ENCODE peak calls at places on chromosomes 5 and 9, in five cellular contexts. E is K562, F is HepG2, H is IMR-90, U is A549. G is an unnamed sample.

GRCh38 chr9:3809724-3810123 is 283.9 kb upstream of the RFX3 start:
- DNase-seq in E (no peak), F (no peak), H (peak), U (no peak), G (no peak)

GRCh38 chr5:173671121-173671949 is 54.9 kb upstream of the BOD1 start:
- DNase-seq in E (peak), F (peak), H (no peak), U (no peak), G (no peak)

GRCh38 chr9:91166796-91167366 is 194.8 kb downstream of the AUH start:
- DNase-seq in E (no peak), F (no peak), H (peak), U (no peak), G (no peak)

GRCh38 chr9:90449213-90449925 is 193.3 kb downstream of the DIRAS2 start:
- DNase-seq in E (no peak), F (no peak), H (no peak), U (no peak), G (no peak)

GRCh38 chr9:16680965-16681658 is 189.4 kb downstream of the BNC2 start:
- DNase-seq in E (no peak), F (no peak), H (peak), U (no peak), G (no peak)

GRCh38 chr5:144583493-144584154 is 413.0 kb downstream of the KCTD16 start:
- DNase-seq in E (no peak), F (no peak), H (no peak), U (no peak), G (no peak)

GRCh38 chr9:27924502-27924901 is 351.2 kb upstream of the C9orf72 start:
- DNase-seq in E (no peak), F (no peak), H (no peak), U (no peak), G (no peak)

GRCh38 chr9:132631280-132631679 is 38.5 kb downstream of the DDX31 start:
- DNase-seq in E (no peak), F (no peak), H (peak), U (no peak), G (no peak)

GRCh38 chr9:123410281-123410910 is 54.4 kb downstream of the CRB2 start:
- DNase-seq in E (no peak), F (no peak), H (no peak), U (no peak), G (no peak)

GRCh38 chr5:160064979-160065619 is 54.2 kb downstream of the PWWP2A start:
- DNase-seq in E (no peak), F (no peak), H (no peak), U (no peak), G (no peak)

GRCh38 chr5:1732238-1732880 is 67.3 kb downstream of the MRPL36 start:
- DNase-seq in E (no peak), F (no peak), H (no peak), U (no peak), G (no peak)

GRCh38 chr9:112252194-112252593 is 77.1 kb upstream of the SUSD1 start:
- DNase-seq in E (no peak), F (no peak), H (no peak), U (no peak), G (no peak)

GRCh38 chr9:124818431-124819281 is 34.6 kb upstream of the WDR38 start:
- DNase-seq in E (peak), F (peak), H (peak), U (no peak), G (peak)

GRCh38 chr9:2116073-2116472 is 100.9 kb downstream of the SMARCA2 start:
- DNase-seq in E (peak), F (peak), H (no peak), U (peak), G (peak)

GRCh38 chr9:93815135-93815534 is 140.0 kb downstream of the BARX1 start:
- DNase-seq in E (no peak), F (no peak), H (no peak), U (no peak), G (no peak)

GRCh38 chr9:89696780-89697179 is 92.0 kb downstream of the GADD45G start:
- DNase-seq in E (no peak), F (no peak), H (no peak), U (no peak), G (no peak)

GRCh38 chr5:179568731-179569130 is 18.4 kb downstream of the RUFY1 start:
- DNase-seq in E (no peak), F (no peak), H (peak), U (no peak), G (no peak)

GRCh38 chr9:13113201-13113600 is 166.3 kb downstream of the MPDZ start:
- DNase-seq in E (no peak), F (no peak), H (peak), U (no peak), G (no peak)

GRCh38 chr9:4106081-4106491 is 193.8 kb downstream of the GLIS3 start:
- DNase-seq in E (no peak), F (peak), H (no peak), U (no peak), G (no peak)

GRCh38 chr5:126490167-126490937 is 67.1 kb downstream of the GRAMD2B start:
- DNase-seq in E (no peak), F (no peak), H (no peak), U (no peak), G (peak)

GRCh38 chr5:41406944-41407343 is 103.5 kb downstream of the PLCXD3 start:
- DNase-seq in E (no peak), F (peak), H (no peak), U (no peak), G (no peak)

GRCh38 chr9:6782981-6783380 is 25.2 kb downstream of the KDM4C start:
- DNase-seq in E (no peak), F (no peak), H (no peak), U (no peak), G (no peak)

GRCh38 chr9:96566401-96567202 is 53.0 kb downstream of the CDC14B start:
- DNase-seq in E (peak), F (peak), H (no peak), U (peak), G (peak)

GRCh38 chr5:54301215-54301614 is 9.2 kb downstream of the ARL15 start:
- DNase-seq in E (no peak), F (no peak), H (peak), U (no peak), G (no peak)

GRCh38 chr9:131530546-131530929 is 525 bp downstream of the UCK1 start:
- DNase-seq in E (peak), F (peak), H (peak), U (peak), G (peak)

GRCh38 chr5:60184599-60184998 is 291.1 kb upstream of the PDE4D start:
- DNase-seq in E (no peak), F (no peak), H (no peak), U (no peak), G (no peak)

GRCh38 chr9:136880651-136881050 is 5.7 kb upstream of the TRAF2 start:
- DNase-seq in E (peak), F (no peak), H (no peak), U (no peak), G (no peak)

GRCh38 chr9:2816476-2817141 is 27.3 kb downstream of the PUM3 start:
- DNase-seq in E (no peak), F (no peak), H (peak), U (no peak), G (no peak)

GRCh38 chr5:102792705-102793104 is 37.6 kb downstream of the PAM start:
- DNase-seq in E (peak), F (peak), H (no peak), U (peak), G (peak)

GRCh38 chr9:35616681-35617459 is 1.3 kb downstream of the CD72 start:
- DNase-seq in E (peak), F (no peak), H (peak), U (no peak), G (no peak)

GRCh38 chr9:92141144-92142129 is 26.2 kb upstream of the SPTLC1 start:
- DNase-seq in E (no peak), F (no peak), H (no peak), U (no peak), G (no peak)

GRCh38 chr9:86511614-86512360 is 157.6 kb upstream of the TUT7 start:
- DNase-seq in E (no peak), F (no peak), H (no peak), U (no peak), G (peak)

GRCh38 chr5:141476132-141476909 is 555 bp downstream of the PCDHGC3 start:
- DNase-seq in E (no peak), F (no peak), H (peak), U (peak), G (no peak)

GRCh38 chr5:83467315-83468044 is 4.1 kb upstream of the VCAN start:
- DNase-seq in E (no peak), F (no peak), H (peak), U (no peak), G (no peak)

GRCh38 chr5:88502179-88503064 is 233.8 kb upstream of the TMEM161B start:
- DNase-seq in E (no peak), F (no peak), H (no peak), U (no peak), G (no peak)

GRCh38 chr9:86405926-86406325 is 51.7 kb upstream of the TUT7 start:
- DNase-seq in E (no peak), F (peak), H (peak), U (peak), G (no peak)

GRCh38 chr9:91536211-91536691 is 112.6 kb upstream of the NFIL3 start:
- DNase-seq in E (no peak), F (peak), H (peak), U (peak), G (peak)

GRCh38 chr9:91555132-91555531 is 131.5 kb upstream of the NFIL3 start:
- DNase-seq in E (no peak), F (no peak), H (peak), U (no peak), G (no peak)

GRCh38 chr5:38305148-38305547 is 46.8 kb downstream of the EGFLAM start:
- DNase-seq in E (no peak), F (no peak), H (no peak), U (no peak), G (no peak)

GRCh38 chr9:20043035-20043434 is 254.2 kb upstream of the SLC24A2 start:
- DNase-seq in E (no peak), F (no peak), H (no peak), U (no peak), G (no peak)
- TF ChIP-seq BHLHE40 in E (no peak), F (no peak), H (no peak), U (no peak), G (no peak)

GRCh38 chr9:81499021-81499454 is 190.3 kb downstream of the TLE1 start:
- DNase-seq in E (no peak), F (no peak), H (peak), U (no peak), G (no peak)
- TF ChIP-seq BHLHE40 in E (no peak), F (no peak), H (no peak), U (no peak), G (no peak)

GRCh38 chr9:76617510-76618194 is 146.6 kb upstream of the PCA3 start:
- DNase-seq in E (no peak), F (no peak), H (no peak), U (no peak), G (no peak)

GRCh38 chr9:76616780-76617179 is 147.5 kb upstream of the PCA3 start:
- DNase-seq in E (no peak), F (no peak), H (no peak), U (no peak), G (no peak)

GRCh38 chr9:76619645-76620044 is 144.6 kb upstream of the PCA3 start:
- DNase-seq in E (no peak), F (no peak), H (no peak), U (no peak), G (no peak)

GRCh38 chr9:76620586-76620985 is 143.7 kb upstream of the PCA3 start:
- DNase-seq in E (no peak), F (no peak), H (no peak), U (no peak), G (no peak)

GRCh38 chr9:76618762-76619161 is 145.5 kb upstream of the PCA3 start:
- DNase-seq in E (no peak), F (no peak), H (peak), U (no peak), G (no peak)
- TF ChIP-seq BHLHE40 in E (no peak), F (no peak), H (no peak), U (no peak), G (no peak)

GRCh38 chr9:95125652-95126051 is 191.9 kb downstream of the FANCC start:
- DNase-seq in E (no peak), F (no peak), H (no peak), U (no peak), G (no peak)

GRCh38 chr9:95129651-95130291 is 187.7 kb downstream of the FANCC start:
- DNase-seq in E (no peak), F (peak), H (no peak), U (no peak), G (no peak)

GRCh38 chr9:95126739-95127138 is 190.8 kb downstream of the FANCC start:
- DNase-seq in E (no peak), F (no peak), H (no peak), U (no peak), G (no peak)

GRCh38 chr9:95128177-95128524 is 189.4 kb downstream of the FANCC start:
- DNase-seq in E (no peak), F (no peak), H (no peak), U (no peak), G (no peak)

DNA sequence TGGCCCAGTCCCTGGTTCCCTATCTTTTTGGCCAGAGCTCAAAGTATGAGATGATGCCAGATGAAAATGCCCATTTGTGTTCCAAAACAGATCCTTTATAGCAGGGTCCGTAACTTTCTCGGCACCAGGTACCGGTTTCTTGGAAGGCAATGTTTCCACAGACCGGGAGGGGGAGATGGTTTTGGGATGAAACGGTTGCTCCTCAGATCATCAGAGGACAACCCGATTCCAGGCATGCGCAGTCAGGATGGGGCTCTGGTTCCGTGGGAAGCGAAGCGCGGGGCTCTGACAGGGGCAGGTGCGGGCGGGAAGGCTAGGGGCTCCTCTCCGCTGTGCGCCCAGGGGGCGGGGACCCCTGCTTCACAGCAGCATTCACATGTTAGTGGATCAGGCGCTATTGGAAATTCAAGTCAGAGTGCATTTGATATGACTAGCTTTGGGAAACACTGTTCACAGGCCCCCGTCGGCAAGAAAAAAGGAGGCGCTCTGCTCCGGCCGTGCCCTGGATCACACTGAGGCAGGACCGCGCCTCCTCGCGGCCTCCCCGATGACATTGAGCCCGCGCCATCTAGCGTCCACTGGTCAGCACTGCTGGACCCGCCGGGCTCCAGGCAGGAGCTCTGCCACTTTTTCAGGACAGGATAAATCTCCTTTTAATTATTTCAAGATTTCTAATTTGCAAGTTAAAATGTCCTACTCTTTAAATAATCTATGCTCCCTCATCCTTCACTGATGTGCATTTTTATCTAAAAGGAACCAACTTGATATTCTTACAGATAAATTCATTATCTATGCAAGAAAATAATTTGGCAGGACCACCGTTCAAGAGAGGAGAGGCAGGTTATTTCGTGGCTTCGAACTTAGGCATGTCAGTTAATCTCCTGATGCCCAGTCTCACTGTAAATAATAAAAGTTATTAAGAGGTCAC is 190.0 kb downstream of the FANCC start:
- DNase-seq in E (peak), F (peak), H (peak), U (peak), G (peak)
- TF ChIP-seq BHLHE40 in E (no peak), F (no peak), H (no peak), U (no peak), G (no peak)

GRCh38 chr9:14251146-14252071 is 62.5 kb downstream of the NFIB start:
- DNase-seq in E (no peak), F (peak), H (peak), U (peak), G (no peak)
- TF ChIP-seq BHLHE40 in E (no peak), F (no peak), H (no peak), U (no peak), G (no peak)

DNA sequence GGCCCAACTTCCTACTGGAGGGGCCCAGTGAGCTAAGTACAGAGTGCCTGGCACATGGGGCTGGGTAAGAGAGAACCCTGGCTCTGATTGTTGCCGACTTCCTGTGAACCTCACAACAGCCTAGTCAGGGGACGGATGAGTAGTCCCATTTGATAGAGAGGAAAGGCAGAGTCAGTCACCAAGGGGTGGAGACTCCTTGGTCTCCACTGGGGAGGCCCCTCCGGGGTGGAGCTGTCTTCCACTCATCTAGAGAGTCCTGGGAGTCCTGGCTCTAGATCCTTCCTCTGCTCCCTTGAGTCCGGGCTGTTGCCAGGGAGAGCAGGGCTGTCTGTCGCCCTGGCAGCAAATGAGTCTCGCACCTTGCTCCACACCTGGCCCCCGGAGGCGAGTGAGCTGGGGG is 8.0 kb downstream of the GRK6 start:
- DNase-seq in E (no peak), F (no peak), H (no peak), U (no peak), G (no peak)
- TF ChIP-seq BHLHE40 in E (no peak), F (no peak), H (no peak), U (no peak), G (no peak)

DNA sequence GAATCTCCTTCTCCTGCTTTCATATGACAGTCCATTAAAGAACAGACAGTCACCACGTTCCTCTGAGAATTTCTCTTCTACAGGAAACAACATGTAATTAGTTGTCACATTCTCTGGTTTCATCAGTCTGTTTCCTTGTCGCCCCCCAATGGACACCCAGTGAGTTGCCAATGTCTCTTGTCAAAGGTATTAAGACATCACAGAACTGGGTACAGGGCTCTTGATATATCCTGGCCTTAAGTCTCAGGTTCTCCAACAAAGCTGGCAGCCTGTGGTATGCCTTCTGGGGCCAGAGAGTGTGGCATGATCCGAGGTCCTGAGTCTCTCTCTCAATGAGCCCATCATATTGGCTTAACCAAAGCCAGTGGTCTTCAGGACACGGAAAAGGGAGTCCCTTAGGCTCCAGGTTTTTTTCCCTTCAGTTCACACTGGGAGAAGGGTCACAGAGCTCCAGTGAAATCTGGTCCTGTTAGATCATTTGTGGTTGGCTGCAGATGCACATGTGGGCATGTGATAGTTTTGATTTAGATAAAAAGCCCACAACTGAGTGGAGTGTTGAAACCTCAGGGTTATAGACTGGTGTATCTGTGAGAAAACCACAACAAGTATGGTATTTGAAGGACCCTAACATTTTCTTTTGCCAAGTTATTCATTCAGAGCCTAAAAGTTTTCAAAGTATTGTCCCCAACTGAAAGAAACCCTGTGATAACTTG is 46.9 kb downstream of the PRLR start:
- DNase-seq in E (peak), F (peak), H (peak), U (peak), G (peak)
- TF ChIP-seq BHLHE40 in E (no peak), F (no peak), H (no peak), U (no peak), G (no peak)

G was measured in HEK293T.